ENCODE peak calls at places on chromosomes 1 and 21, in ten cellular contexts. One of them, this sample, is unnamed.

GRCh38 chr1:96076589-96076988 is 645.0 kb upstream of the PTBP2 start:
- DNase-seq in breast epithelium: no peak
- DNase-seq in CD4-positive, alpha-beta memory T cell: no peak
- DNase-seq in uterus: no peak
- DNase-seq in OCI-LY7: no peak
- DNase-seq in fibroblast of mammary gland: peak
- DNase-seq in CD8-positive, alpha-beta T cell: no peak
- DNase-seq in Caco-2: no peak
- DNase-seq in brain microvascular endothelial cell: no peak
- DNase-seq in AG09309: no peak
- DNase-seq in this sample: no peak

GRCh38 chr1:68673771-68674170 is 176.9 kb upstream of the DEPDC1 start:
- DNase-seq in breast epithelium: no peak
- DNase-seq in CD4-positive, alpha-beta memory T cell: no peak
- DNase-seq in uterus: no peak
- DNase-seq in OCI-LY7: no peak
- DNase-seq in fibroblast of mammary gland: peak
- DNase-seq in CD8-positive, alpha-beta T cell: no peak
- DNase-seq in Caco-2: no peak
- DNase-seq in brain microvascular endothelial cell: no peak
- DNase-seq in AG09309: no peak
- DNase-seq in this sample: no peak

GRCh38 chr1:233268389-233269022 is 27.0 kb downstream of the PCNX2 start:
- DNase-seq in breast epithelium: no peak
- DNase-seq in CD4-positive, alpha-beta memory T cell: no peak
- DNase-seq in uterus: no peak
- DNase-seq in OCI-LY7: no peak
- DNase-seq in fibroblast of mammary gland: no peak
- DNase-seq in CD8-positive, alpha-beta T cell: no peak
- DNase-seq in Caco-2: no peak
- DNase-seq in brain microvascular endothelial cell: no peak
- DNase-seq in AG09309: no peak
- DNase-seq in this sample: no peak

GRCh38 chr1:77126309-77126708 is 92.9 kb downstream of the PIGK start:
- DNase-seq in breast epithelium: no peak
- DNase-seq in CD4-positive, alpha-beta memory T cell: no peak
- DNase-seq in uterus: no peak
- DNase-seq in OCI-LY7: peak
- DNase-seq in fibroblast of mammary gland: peak
- DNase-seq in CD8-positive, alpha-beta T cell: no peak
- DNase-seq in Caco-2: peak
- DNase-seq in brain microvascular endothelial cell: peak
- DNase-seq in AG09309: peak
- DNase-seq in this sample: peak

GRCh38 chr1:233326319-233326994 is 1.1 kb upstream of the MAP3K21 start:
- DNase-seq in breast epithelium: peak
- DNase-seq in CD4-positive, alpha-beta memory T cell: no peak
- DNase-seq in uterus: no peak
- DNase-seq in OCI-LY7: no peak
- DNase-seq in fibroblast of mammary gland: no peak
- DNase-seq in CD8-positive, alpha-beta T cell: no peak
- DNase-seq in Caco-2: no peak
- DNase-seq in brain microvascular endothelial cell: no peak
- DNase-seq in AG09309: no peak
- DNase-seq in this sample: peak

GRCh38 chr1:50750021-50750619 is 209.9 kb downstream of the FAF1 start:
- DNase-seq in breast epithelium: no peak
- DNase-seq in CD4-positive, alpha-beta memory T cell: no peak
- DNase-seq in uterus: no peak
- DNase-seq in OCI-LY7: peak
- DNase-seq in fibroblast of mammary gland: peak
- DNase-seq in CD8-positive, alpha-beta T cell: no peak
- DNase-seq in Caco-2: peak
- DNase-seq in brain microvascular endothelial cell: peak
- DNase-seq in AG09309: no peak
- DNase-seq in this sample: no peak

GRCh38 chr21:45670731-45671130 is 27.2 kb downstream of the PCBP3 start:
- DNase-seq in breast epithelium: no peak
- DNase-seq in CD4-positive, alpha-beta memory T cell: no peak
- DNase-seq in uterus: no peak
- DNase-seq in OCI-LY7: no peak
- DNase-seq in fibroblast of mammary gland: no peak
- DNase-seq in CD8-positive, alpha-beta T cell: no peak
- DNase-seq in Caco-2: no peak
- DNase-seq in brain microvascular endothelial cell: no peak
- DNase-seq in AG09309: no peak
- DNase-seq in this sample: no peak

GRCh38 chr1:41742219-41742618 is 176.5 kb downstream of the HIVEP3 start:
- DNase-seq in breast epithelium: no peak
- DNase-seq in CD4-positive, alpha-beta memory T cell: no peak
- DNase-seq in uterus: no peak
- DNase-seq in OCI-LY7: no peak
- DNase-seq in fibroblast of mammary gland: peak
- DNase-seq in CD8-positive, alpha-beta T cell: no peak
- DNase-seq in Caco-2: no peak
- DNase-seq in brain microvascular endothelial cell: peak
- DNase-seq in AG09309: peak
- DNase-seq in this sample: no peak

GRCh38 chr1:60959701-60960100 is 122.7 kb upstream of the NFIA start:
- DNase-seq in breast epithelium: no peak
- DNase-seq in CD4-positive, alpha-beta memory T cell: no peak
- DNase-seq in uterus: no peak
- DNase-seq in OCI-LY7: no peak
- DNase-seq in fibroblast of mammary gland: no peak
- DNase-seq in CD8-positive, alpha-beta T cell: no peak
- DNase-seq in Caco-2: no peak
- DNase-seq in brain microvascular endothelial cell: no peak
- DNase-seq in AG09309: no peak
- DNase-seq in this sample: no peak

GRCh38 chr1:3614755-3615742 is 3.7 kb upstream of the MEGF6 start:
- DNase-seq in breast epithelium: no peak
- DNase-seq in CD4-positive, alpha-beta memory T cell: no peak
- DNase-seq in uterus: no peak
- DNase-seq in OCI-LY7: peak
- DNase-seq in fibroblast of mammary gland: no peak
- DNase-seq in CD8-positive, alpha-beta T cell: no peak
- DNase-seq in Caco-2: peak
- DNase-seq in brain microvascular endothelial cell: no peak
- DNase-seq in AG09309: no peak
- DNase-seq in this sample: no peak

GRCh38 chr1:234089396-234089795 is 184.9 kb downstream of the SLC35F3 start:
- DNase-seq in breast epithelium: no peak
- DNase-seq in CD4-positive, alpha-beta memory T cell: no peak
- DNase-seq in uterus: no peak
- DNase-seq in OCI-LY7: no peak
- DNase-seq in fibroblast of mammary gland: no peak
- DNase-seq in CD8-positive, alpha-beta T cell: no peak
- DNase-seq in Caco-2: no peak
- DNase-seq in brain microvascular endothelial cell: no peak
- DNase-seq in AG09309: no peak
- DNase-seq in this sample: no peak

GRCh38 chr1:28792644-28793121 is 19.3 kb upstream of the OPRD1 start:
- DNase-seq in breast epithelium: no peak
- DNase-seq in CD4-positive, alpha-beta memory T cell: no peak
- DNase-seq in uterus: no peak
- DNase-seq in OCI-LY7: no peak
- DNase-seq in fibroblast of mammary gland: no peak
- DNase-seq in CD8-positive, alpha-beta T cell: no peak
- DNase-seq in Caco-2: no peak
- DNase-seq in brain microvascular endothelial cell: no peak
- DNase-seq in AG09309: no peak
- DNase-seq in this sample: no peak

GRCh38 chr1:184838374-184838995 is 83.8 kb upstream of the EDEM3 start:
- DNase-seq in breast epithelium: peak
- DNase-seq in CD4-positive, alpha-beta memory T cell: peak
- DNase-seq in uterus: peak
- DNase-seq in OCI-LY7: no peak
- DNase-seq in fibroblast of mammary gland: peak
- DNase-seq in CD8-positive, alpha-beta T cell: no peak
- DNase-seq in Caco-2: no peak
- DNase-seq in brain microvascular endothelial cell: peak
- DNase-seq in AG09309: peak
- DNase-seq in this sample: no peak
- H3K4me3 ChIP-seq in breast epithelium: no peak
- H3K4me3 ChIP-seq in CD4-positive, alpha-beta memory T cell: no peak
- H3K4me3 ChIP-seq in uterus: no peak
- H3K4me3 ChIP-seq in OCI-LY7: no peak
- H3K4me3 ChIP-seq in fibroblast of mammary gland: no peak
- H3K4me3 ChIP-seq in CD8-positive, alpha-beta T cell: no peak
- H3K4me3 ChIP-seq in Caco-2: no peak
- H3K4me3 ChIP-seq in brain microvascular endothelial cell: no peak
- H3K4me3 ChIP-seq in AG09309: no peak
- H3K4me3 ChIP-seq in this sample: no peak

GRCh38 chr1:90719321-90720136 is 2.4 kb upstream of the BARHL2 start:
- DNase-seq in breast epithelium: no peak
- DNase-seq in CD4-positive, alpha-beta memory T cell: no peak
- DNase-seq in uterus: no peak
- DNase-seq in OCI-LY7: no peak
- DNase-seq in fibroblast of mammary gland: no peak
- DNase-seq in CD8-positive, alpha-beta T cell: no peak
- DNase-seq in Caco-2: no peak
- DNase-seq in brain microvascular endothelial cell: no peak
- DNase-seq in AG09309: no peak
- DNase-seq in this sample: no peak

GRCh38 chr1:90717665-90718410 is 736 bp upstream of the BARHL2 start:
- DNase-seq in breast epithelium: no peak
- DNase-seq in CD4-positive, alpha-beta memory T cell: no peak
- DNase-seq in uterus: no peak
- DNase-seq in OCI-LY7: no peak
- DNase-seq in fibroblast of mammary gland: peak
- DNase-seq in CD8-positive, alpha-beta T cell: no peak
- DNase-seq in Caco-2: no peak
- DNase-seq in brain microvascular endothelial cell: no peak
- DNase-seq in AG09309: no peak
- DNase-seq in this sample: no peak

GRCh38 chr1:90717356-90717664 is 208 bp upstream of the BARHL2 start:
- DNase-seq in breast epithelium: no peak
- DNase-seq in CD4-positive, alpha-beta memory T cell: no peak
- DNase-seq in uterus: no peak
- DNase-seq in OCI-LY7: no peak
- DNase-seq in fibroblast of mammary gland: no peak
- DNase-seq in CD8-positive, alpha-beta T cell: no peak
- DNase-seq in Caco-2: no peak
- DNase-seq in brain microvascular endothelial cell: no peak
- DNase-seq in AG09309: no peak
- DNase-seq in this sample: no peak

GRCh38 chr1:90720137-90720636 is 3.1 kb upstream of the BARHL2 start:
- DNase-seq in breast epithelium: no peak
- DNase-seq in CD4-positive, alpha-beta memory T cell: no peak
- DNase-seq in uterus: no peak
- DNase-seq in OCI-LY7: no peak
- DNase-seq in fibroblast of mammary gland: no peak
- DNase-seq in CD8-positive, alpha-beta T cell: no peak
- DNase-seq in Caco-2: no peak
- DNase-seq in brain microvascular endothelial cell: no peak
- DNase-seq in AG09309: no peak
- DNase-seq in this sample: no peak

GRCh38 chr1:90718411-90719320 is 1.6 kb upstream of the BARHL2 start:
- DNase-seq in breast epithelium: no peak
- DNase-seq in CD4-positive, alpha-beta memory T cell: no peak
- DNase-seq in uterus: no peak
- DNase-seq in OCI-LY7: no peak
- DNase-seq in fibroblast of mammary gland: no peak
- DNase-seq in CD8-positive, alpha-beta T cell: no peak
- DNase-seq in Caco-2: no peak
- DNase-seq in brain microvascular endothelial cell: no peak
- DNase-seq in AG09309: no peak
- DNase-seq in this sample: no peak
- H3K4me3 ChIP-seq in breast epithelium: peak
- H3K4me3 ChIP-seq in CD4-positive, alpha-beta memory T cell: peak
- H3K4me3 ChIP-seq in uterus: no peak
- H3K4me3 ChIP-seq in OCI-LY7: no peak
- H3K4me3 ChIP-seq in fibroblast of mammary gland: peak
- H3K4me3 ChIP-seq in CD8-positive, alpha-beta T cell: peak
- H3K4me3 ChIP-seq in Caco-2: no peak
- H3K4me3 ChIP-seq in brain microvascular endothelial cell: no peak
- H3K4me3 ChIP-seq in AG09309: peak
- H3K4me3 ChIP-seq in this sample: no peak

GRCh38 chr1:17502326-17502778 is 37.1 kb upstream of the ARHGEF10L start:
- DNase-seq in breast epithelium: peak
- DNase-seq in CD4-positive, alpha-beta memory T cell: no peak
- DNase-seq in uterus: peak
- DNase-seq in OCI-LY7: peak
- DNase-seq in fibroblast of mammary gland: peak
- DNase-seq in CD8-positive, alpha-beta T cell: peak
- DNase-seq in Caco-2: peak
- DNase-seq in brain microvascular endothelial cell: peak
- DNase-seq in AG09309: peak
- DNase-seq in this sample: no peak

GRCh38 chr1:17494114-17494729 is 45.3 kb upstream of the ARHGEF10L start:
- DNase-seq in breast epithelium: no peak
- DNase-seq in CD4-positive, alpha-beta memory T cell: peak
- DNase-seq in uterus: peak
- DNase-seq in OCI-LY7: peak
- DNase-seq in fibroblast of mammary gland: peak
- DNase-seq in CD8-positive, alpha-beta T cell: peak
- DNase-seq in Caco-2: peak
- DNase-seq in brain microvascular endothelial cell: peak
- DNase-seq in AG09309: no peak
- DNase-seq in this sample: peak

GRCh38 chr1:17498214-17498613 is 41.3 kb upstream of the ARHGEF10L start:
- DNase-seq in breast epithelium: no peak
- DNase-seq in CD4-positive, alpha-beta memory T cell: no peak
- DNase-seq in uterus: no peak
- DNase-seq in OCI-LY7: no peak
- DNase-seq in fibroblast of mammary gland: no peak
- DNase-seq in CD8-positive, alpha-beta T cell: no peak
- DNase-seq in Caco-2: peak
- DNase-seq in brain microvascular endothelial cell: no peak
- DNase-seq in AG09309: no peak
- DNase-seq in this sample: no peak

DNA sequence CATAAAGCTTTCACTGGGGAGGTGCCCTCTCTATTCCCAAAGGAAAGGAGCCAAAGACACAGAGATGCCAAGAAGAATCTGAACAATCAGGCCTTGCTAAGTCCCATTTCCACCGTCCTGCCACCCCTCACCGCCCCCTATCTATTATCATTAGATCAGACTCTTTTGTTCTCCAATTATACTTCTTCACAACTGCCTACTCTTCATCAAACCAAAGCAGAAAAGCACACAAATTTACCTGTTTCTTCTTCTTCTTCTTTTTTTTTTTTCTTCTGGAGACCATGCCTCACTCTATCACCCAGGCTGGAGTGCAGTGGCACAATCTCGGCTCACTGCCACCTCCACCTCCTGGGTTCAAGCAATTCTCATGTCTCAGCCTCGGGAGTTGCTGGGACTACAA is 43.1 kb upstream of the ARHGEF10L start:
- DNase-seq in breast epithelium: no peak
- DNase-seq in CD4-positive, alpha-beta memory T cell: no peak
- DNase-seq in uterus: no peak
- DNase-seq in OCI-LY7: no peak
- DNase-seq in fibroblast of mammary gland: no peak
- DNase-seq in CD8-positive, alpha-beta T cell: no peak
- DNase-seq in Caco-2: no peak
- DNase-seq in brain microvascular endothelial cell: no peak
- DNase-seq in AG09309: no peak
- DNase-seq in this sample: no peak
- H3K4me3 ChIP-seq in breast epithelium: no peak
- H3K4me3 ChIP-seq in CD4-positive, alpha-beta memory T cell: no peak
- H3K4me3 ChIP-seq in uterus: no peak
- H3K4me3 ChIP-seq in OCI-LY7: no peak
- H3K4me3 ChIP-seq in fibroblast of mammary gland: no peak
- H3K4me3 ChIP-seq in CD8-positive, alpha-beta T cell: no peak
- H3K4me3 ChIP-seq in Caco-2: no peak
- H3K4me3 ChIP-seq in brain microvascular endothelial cell: no peak
- H3K4me3 ChIP-seq in AG09309: no peak
- H3K4me3 ChIP-seq in this sample: no peak

GRCh38 chr1:10498231-10498630 is 23.5 kb downstream of the PEX14 start:
- DNase-seq in breast epithelium: no peak
- DNase-seq in CD4-positive, alpha-beta memory T cell: no peak
- DNase-seq in uterus: no peak
- DNase-seq in OCI-LY7: no peak
- DNase-seq in fibroblast of mammary gland: no peak
- DNase-seq in CD8-positive, alpha-beta T cell: no peak
- DNase-seq in Caco-2: no peak
- DNase-seq in brain microvascular endothelial cell: no peak
- DNase-seq in AG09309: no peak
- DNase-seq in this sample: no peak
- H3K4me3 ChIP-seq in breast epithelium: no peak
- H3K4me3 ChIP-seq in CD4-positive, alpha-beta memory T cell: no peak
- H3K4me3 ChIP-seq in uterus: no peak
- H3K4me3 ChIP-seq in OCI-LY7: no peak
- H3K4me3 ChIP-seq in fibroblast of mammary gland: no peak
- H3K4me3 ChIP-seq in CD8-positive, alpha-beta T cell: no peak
- H3K4me3 ChIP-seq in Caco-2: no peak
- H3K4me3 ChIP-seq in brain microvascular endothelial cell: no peak
- H3K4me3 ChIP-seq in AG09309: no peak
- H3K4me3 ChIP-seq in this sample: no peak